ENCODE peak calls at places on chromosomes 13 and 19, in five cellular contexts. J is heart right ventricle, K is omental fat pad, H is adrenal gland, T is NB4. S is an unnamed sample.

GRCh38 chr13:94860981-94861407 is 148.6 kb upstream of the SOX21 start:
- DNase-seq in H (peak), J (no peak), T (peak), K (no peak), S (no peak)

GRCh38 chr13:76223565-76223964 is 587.4 kb downstream of the LMO7 start:
- DNase-seq in H (no peak), K (no peak), T (no peak), J (no peak), S (no peak)

GRCh38 chr19:45250216-45250831 is 747 bp upstream of the MARK4 start:
- DNase-seq in H (no peak), K (no peak), J (no peak), T (no peak), S (no peak)

GRCh38 chr19:17807731-17808316 is 12.9 kb downstream of the B3GNT3 start:
- DNase-seq in H (no peak), T (no peak), K (no peak), J (no peak), S (no peak)

GRCh38 chr13:77896536-77896935 is 22.1 kb downstream of the EDNRB start:
- DNase-seq in K (no peak), T (no peak), J (peak), H (peak), S (no peak)

GRCh38 chr19:39858541-39858940 is 12.4 kb upstream of the FBL start:
- DNase-seq in H (no peak), K (no peak), J (no peak), T (no peak), S (no peak)

GRCh38 chr13:112060899-112061366 is 6.0 kb upstream of the SOX1 start:
- DNase-seq in H (no peak), J (no peak), T (peak), K (no peak), S (no peak)

GRCh38 chr13:60788156-60788829 is 391.3 kb downstream of the TDRD3 start:
- DNase-seq in J (peak), K (no peak), T (no peak), H (peak), S (no peak)

GRCh38 chr19:15280915-15281683 is 48.9 kb upstream of the EPHX3 start:
- DNase-seq in H (peak), J (peak), K (no peak), T (no peak), S (no peak)

GRCh38 chr19:18852634-18853033 is 20.9 kb downstream of the UPF1 start:
- DNase-seq in K (no peak), H (no peak), J (no peak), T (no peak), S (no peak)

GRCh38 chr13:24834902-24835510 is 71.0 kb downstream of the RNF17 start:
- DNase-seq in K (no peak), J (no peak), H (no peak), T (no peak), S (no peak)

GRCh38 chr19:41373993-41374392 is 2.3 kb upstream of the TMEM91 start:
- DNase-seq in T (no peak), H (peak), K (no peak), J (peak), S (no peak)

GRCh38 chr13:43657485-43657884 is 129.3 kb downstream of the ENOX1 start:
- DNase-seq in J (no peak), T (no peak), K (no peak), H (no peak), S (no peak)

GRCh38 chr13:25876256-25876655 is 175.6 kb downstream of the SHISA2 start:
- DNase-seq in J (no peak), H (no peak), T (peak), K (no peak), S (no peak)

GRCh38 chr13:42405665-42406390 is 133.9 kb downstream of the AKAP11 start:
- DNase-seq in J (no peak), H (peak), T (no peak), K (no peak), S (peak)

GRCh38 chr19:48321372-48321621 is 4.1 kb upstream of the EMP3 start:
- DNase-seq in H (peak), T (peak), K (peak), J (peak), S (peak)

GRCh38 chr19:40908981-40909380 is 26.9 kb upstream of the CYP2A7 start:
- DNase-seq in K (no peak), H (no peak), J (peak), T (peak), S (no peak)

GRCh38 chr13:88436974-88437373 is 765.8 kb downstream of the SLITRK5 start:
- DNase-seq in K (no peak), J (no peak), H (no peak), T (no peak), S (no peak)

GRCh38 chr13:80040219-80040976 is 300.5 kb downstream of the SPRY2 start:
- DNase-seq in J (no peak), T (no peak), K (no peak), H (peak), S (no peak)

GRCh38 chr13:77861716-77862115 is 56.9 kb downstream of the EDNRB start:
- DNase-seq in H (no peak), J (no peak), K (no peak), T (peak), S (no peak)

GRCh38 chr19:42024622-42025111 is 30.6 kb upstream of the ATP1A3 start:
- DNase-seq in K (no peak), H (no peak), J (peak), T (no peak), S (no peak)

GRCh38 chr13:48072304-48072703 is 22.6 kb downstream of the MED4 start:
- DNase-seq in H (no peak), T (no peak), J (no peak), K (no peak), S (no peak)

GRCh38 chr19:39971380-39971841 is 446 bp downstream of the PSMC4 start:
- DNase-seq in K (no peak), J (no peak), H (peak), T (no peak), S (no peak)

GRCh38 chr13:26425439-26426358 is 131.8 kb upstream of the WASF3 start:
- DNase-seq in T (no peak), H (no peak), J (peak), K (no peak), S (no peak)

GRCh38 chr13:74243637-74244526 is 109.7 kb upstream of the KLF12 start:
- DNase-seq in K (no peak), T (no peak), H (no peak), J (no peak), S (no peak)

GRCh38 chr19:277581-278165 is 13.5 kb downstream of the PLPP2 start:
- DNase-seq in H (no peak), K (no peak), T (peak), J (no peak), S (no peak)

GRCh38 chr19:29690842-29691241 is 24.2 kb downstream of the C19orf12 start:
- DNase-seq in K (no peak), J (no peak), T (peak), H (no peak), S (peak)

GRCh38 chr19:38290631-38291147 is 13.4 kb upstream of the C19orf33 start:
- DNase-seq in K (no peak), J (no peak), H (no peak), T (no peak), S (no peak)

GRCh38 chr13:67230774-67231480 is 791 bp upstream of the PCDH9 start:
- DNase-seq in T (peak), H (peak), K (no peak), J (peak), S (peak)

GRCh38 chr13:111326981-111327642 is 6.7 kb downstream of the TEX29 start:
- DNase-seq in H (no peak), K (no peak), T (no peak), J (no peak), S (no peak)

GRCh38 chr13:48151766-48152165 is 56.9 kb upstream of the MED4 start:
- DNase-seq in H (no peak), J (no peak), K (no peak), T (no peak), S (no peak)

GRCh38 chr19:34241513-34242337 is 12.6 kb upstream of the GARRE1 start:
- DNase-seq in H (no peak), J (no peak), K (no peak), T (peak), S (peak)

GRCh38 chr13:59356607-59357006 is 807.1 kb downstream of the DIAPH3 start:
- DNase-seq in T (no peak), K (no peak), H (peak), J (peak), S (no peak)

GRCh38 chr19:40084948-40085347 is 5.8 kb downstream of the ZNF780A start:
- DNase-seq in K (no peak), H (no peak), T (no peak), J (no peak), S (no peak)

GRCh38 chr19:10421240-10421948 is 1.1 kb downstream of the PDE4A start:
- DNase-seq in H (no peak), K (no peak), J (no peak), T (peak), S (peak)
- TF ChIP-seq CTCF in H (no peak), K (no peak), J (no peak), T (no peak), S (no peak)

DNA sequence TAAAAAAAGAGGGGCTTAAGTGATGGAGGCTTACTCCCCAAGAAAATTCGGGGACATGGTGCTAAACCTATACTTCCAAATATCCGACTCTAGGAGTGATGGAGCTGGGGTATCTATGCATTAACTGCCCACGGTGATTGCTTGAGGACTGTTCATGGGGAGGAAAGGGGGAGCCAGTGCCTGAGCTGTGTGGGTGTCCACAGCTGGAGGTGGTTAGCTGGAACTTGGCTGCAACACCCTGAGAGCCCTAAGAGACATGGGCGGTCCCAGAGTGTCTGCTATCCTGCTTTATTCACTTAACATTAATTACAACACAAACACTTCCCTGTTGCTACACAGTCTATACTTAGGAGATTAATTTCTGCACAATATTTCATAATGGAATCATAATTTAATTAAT is 28.1 kb upstream of the POMP start:
- DNase-seq in T (no peak), H (no peak), J (no peak), K (no peak), S (no peak)
- TF ChIP-seq CTCF in T (no peak), H (no peak), J (no peak), K (no peak), S (no peak)

DNA sequence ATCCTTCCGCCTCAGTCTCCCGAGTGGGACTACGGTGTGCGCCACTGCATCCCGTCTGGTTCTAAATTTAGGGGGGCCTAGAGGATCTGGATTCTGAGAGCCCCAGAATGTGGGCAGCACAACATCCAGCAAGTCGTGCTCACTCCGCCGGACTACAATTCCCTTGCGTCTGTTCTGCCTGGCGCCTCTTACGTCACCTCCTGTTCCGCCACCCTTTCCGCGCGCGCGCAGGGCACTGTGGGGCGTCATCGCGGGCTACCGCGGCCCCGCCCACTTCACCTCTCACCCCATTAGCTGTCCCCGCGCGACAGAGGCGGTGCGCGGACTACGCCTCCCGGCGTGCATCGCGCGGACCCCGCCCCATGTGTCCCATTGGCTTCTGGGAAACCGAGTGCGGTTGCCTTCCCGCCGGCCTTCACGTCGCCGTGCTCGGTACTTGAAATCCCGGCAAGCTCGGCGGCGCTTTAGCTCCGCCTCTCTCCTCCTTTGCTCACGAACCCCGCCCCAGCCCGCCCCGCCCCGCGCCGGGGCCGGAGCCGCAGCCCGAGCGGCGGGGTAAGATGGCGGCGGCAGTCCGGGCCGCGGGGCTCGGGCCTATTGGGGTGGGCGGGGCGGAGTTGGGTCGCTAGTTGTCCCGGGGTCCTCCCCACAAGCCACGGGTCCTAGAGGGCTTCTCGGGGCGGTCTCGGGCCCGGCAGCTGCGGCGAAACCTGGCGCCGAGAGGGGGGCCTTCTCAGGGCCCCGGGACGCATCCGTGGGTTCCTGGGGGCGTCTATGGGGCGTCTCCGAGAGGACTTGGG is at the start of gene SCAF1:
- DNase-seq in T (peak), K (peak), H (peak), J (peak), S (peak)
- TF ChIP-seq CTCF in T (no peak), K (no peak), H (no peak), J (no peak), S (no peak)

DNA sequence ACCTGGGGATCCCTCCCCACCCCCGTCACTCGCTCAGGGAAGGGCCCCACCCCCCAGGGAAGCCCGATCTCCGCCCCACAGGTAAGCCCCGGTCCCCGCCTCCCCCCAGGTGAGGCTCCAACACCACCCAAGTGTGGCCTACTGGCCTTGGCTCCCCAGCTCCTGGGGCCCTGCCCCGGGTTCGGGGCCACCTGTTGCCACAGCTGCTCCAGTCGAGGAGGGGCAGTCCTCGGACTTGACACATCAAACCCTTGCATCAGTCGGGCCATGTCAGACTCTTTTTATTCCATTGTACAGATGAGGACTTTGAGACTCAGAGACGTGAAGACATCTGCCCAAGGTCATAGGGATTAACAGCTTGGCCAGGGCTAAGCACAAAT is 514 bp downstream of the CC2D1A start:
- DNase-seq in H (no peak), K (no peak), T (peak), J (peak), S (no peak)
- TF ChIP-seq CTCF in H (no peak), K (no peak), T (no peak), J (no peak), S (no peak)

S was measured in GM13976.